ENCODE peak calls at places on chromosomes 6 and 20, in four cellular contexts. One of them, this sample, is unnamed.

GRCh38 chr6:18312368-18312767 is 48.0 kb upstream of the DEK start:
- DNase-seq in HepG2: no peak
- DNase-seq in K562: no peak
- DNase-seq in GM12878: no peak
- DNase-seq in this sample: no peak

GRCh38 chr20:50281831-50282591 is 91.4 kb downstream of the CEBPB start:
- DNase-seq in HepG2: peak
- DNase-seq in K562: peak
- DNase-seq in GM12878: no peak
- DNase-seq in this sample: peak

GRCh38 chr6:154638369-154638768 is 94.8 kb upstream of the SCAF8 start:
- DNase-seq in HepG2: no peak
- DNase-seq in K562: no peak
- DNase-seq in GM12878: no peak
- DNase-seq in this sample: no peak

GRCh38 chr6:816510-817084 is 123.7 kb upstream of the EXOC2 start:
- DNase-seq in HepG2: peak
- DNase-seq in K562: no peak
- DNase-seq in GM12878: no peak
- DNase-seq in this sample: no peak

GRCh38 chr20:35467339-35468224 is 12.2 kb downstream of the CEP250 start:
- DNase-seq in HepG2: peak
- DNase-seq in K562: no peak
- DNase-seq in GM12878: no peak
- DNase-seq in this sample: no peak

GRCh38 chr6:90293319-90293937 is 3.2 kb downstream of the BACH2 start:
- DNase-seq in HepG2: no peak
- DNase-seq in K562: no peak
- DNase-seq in GM12878: no peak
- DNase-seq in this sample: no peak

GRCh38 chr6:111559193-111560097 is 46.2 kb downstream of the TRAF3IP2 start:
- DNase-seq in HepG2: peak
- DNase-seq in K562: no peak
- DNase-seq in GM12878: no peak
- DNase-seq in this sample: no peak

GRCh38 chr6:8829296-8829695 is 394.0 kb upstream of the SLC35B3 start:
- DNase-seq in HepG2: no peak
- DNase-seq in K562: no peak
- DNase-seq in GM12878: no peak
- DNase-seq in this sample: no peak

GRCh38 chr20:49045440-49046086 is 549 bp upstream of the CSE1L start:
- DNase-seq in HepG2: peak
- DNase-seq in K562: peak
- DNase-seq in GM12878: no peak
- DNase-seq in this sample: peak

GRCh38 chr20:62618622-62619529 is 23.4 kb upstream of the SLCO4A1 start:
- DNase-seq in HepG2: no peak
- DNase-seq in K562: no peak
- DNase-seq in GM12878: no peak
- DNase-seq in this sample: peak

GRCh38 chr6:145374566-145374965 is 360.8 kb downstream of the EPM2A start:
- DNase-seq in HepG2: no peak
- DNase-seq in K562: no peak
- DNase-seq in GM12878: no peak
- DNase-seq in this sample: no peak

GRCh38 chr6:100479180-100480035 is 14.7 kb upstream of the SIM1 start:
- DNase-seq in HepG2: peak
- DNase-seq in K562: peak
- DNase-seq in GM12878: peak
- DNase-seq in this sample: no peak

GRCh38 chr20:50083034-50083433 is 29.9 kb downstream of the UBE2V1 start:
- DNase-seq in HepG2: no peak
- DNase-seq in K562: no peak
- DNase-seq in GM12878: no peak
- DNase-seq in this sample: no peak

GRCh38 chr6:43142101-43142500 is 29.0 kb upstream of the SRF start:
- DNase-seq in HepG2: no peak
- DNase-seq in K562: no peak
- DNase-seq in GM12878: no peak
- DNase-seq in this sample: no peak

GRCh38 chr6:254011-254410 is 38.3 kb upstream of the DUSP22 start:
- DNase-seq in HepG2: no peak
- DNase-seq in K562: no peak
- DNase-seq in GM12878: no peak
- DNase-seq in this sample: no peak

GRCh38 chr20:10961651-10962288 is 288.0 kb upstream of the JAG1 start:
- DNase-seq in HepG2: no peak
- DNase-seq in K562: no peak
- DNase-seq in GM12878: no peak
- DNase-seq in this sample: no peak

GRCh38 chr6:15330174-15330934 is 84.5 kb downstream of the JARID2 start:
- DNase-seq in HepG2: no peak
- DNase-seq in K562: no peak
- DNase-seq in GM12878: no peak
- DNase-seq in this sample: no peak

GRCh38 chr6:131293472-131293911 is 158.2 kb downstream of the AKAP7 start:
- DNase-seq in HepG2: peak
- DNase-seq in K562: no peak
- DNase-seq in GM12878: no peak
- DNase-seq in this sample: no peak

GRCh38 chr20:9400371-9401025 is 113.9 kb upstream of the LAMP5 start:
- DNase-seq in HepG2: no peak
- DNase-seq in K562: no peak
- DNase-seq in GM12878: no peak
- DNase-seq in this sample: no peak
- TF ChIP-seq CREM in HepG2: no peak
- TF ChIP-seq CREM in K562: no peak
- TF ChIP-seq CREM in GM12878: no peak
- TF ChIP-seq CREM in this sample: no peak

DNA sequence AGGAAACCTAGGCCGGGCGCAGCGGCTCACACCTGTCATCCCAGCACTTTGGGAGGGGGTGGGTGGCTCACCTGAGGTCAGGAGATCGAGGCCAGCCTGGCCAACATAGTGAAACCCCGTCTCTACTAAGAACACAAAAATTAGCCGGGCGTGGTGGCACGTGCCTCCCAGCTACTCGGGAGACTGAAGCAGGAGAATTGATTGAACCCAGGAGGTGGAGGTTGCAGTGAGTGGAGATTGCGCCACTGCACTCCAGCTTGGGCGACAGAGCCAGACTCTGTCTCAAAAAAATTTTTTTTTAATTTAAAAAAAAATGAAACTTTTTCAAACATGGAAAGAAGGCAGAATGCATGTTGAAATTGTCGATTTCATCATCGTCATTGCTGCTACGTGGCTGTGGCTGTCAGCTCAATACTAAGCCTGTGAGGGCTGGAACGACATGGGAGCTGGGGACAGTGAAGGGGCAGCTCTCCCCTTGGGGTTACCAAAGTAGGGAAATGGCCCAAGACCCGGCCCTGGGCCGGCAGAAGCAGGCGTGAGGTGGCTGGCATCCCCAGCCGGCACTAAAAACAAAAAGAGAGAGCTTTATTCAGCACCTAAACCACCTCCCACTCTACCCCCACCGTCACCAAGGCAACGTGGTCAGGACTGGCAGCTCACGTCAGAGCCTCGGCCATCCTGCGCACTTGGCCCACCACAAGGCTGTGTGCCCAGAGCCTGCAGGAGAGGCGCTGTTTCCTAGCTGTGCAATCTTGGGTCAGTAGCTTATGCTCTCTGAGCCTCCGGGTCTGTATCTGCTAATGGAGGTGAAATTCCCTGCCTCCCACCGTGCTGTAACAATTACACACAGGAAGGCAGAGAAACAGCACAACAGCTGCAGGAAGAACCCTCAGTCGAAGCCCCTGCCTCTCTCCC is 30.8 kb downstream of the AGPAT4 start:
- DNase-seq in HepG2: no peak
- DNase-seq in K562: no peak
- DNase-seq in GM12878: no peak
- DNase-seq in this sample: peak
- TF ChIP-seq CREM in HepG2: no peak
- TF ChIP-seq CREM in K562: no peak
- TF ChIP-seq CREM in GM12878: no peak
- TF ChIP-seq CREM in this sample: no peak

GRCh38 chr20:57388953-57389694 is 2.1 kb upstream of the RBM38 start:
- DNase-seq in HepG2: peak
- DNase-seq in K562: peak
- DNase-seq in GM12878: no peak
- DNase-seq in this sample: peak
- TF ChIP-seq CREM in HepG2: no peak
- TF ChIP-seq CREM in K562: no peak
- TF ChIP-seq CREM in GM12878: no peak
- TF ChIP-seq CREM in this sample: no peak

GRCh38 chr6:170086639-170087420 is 204.0 kb downstream of the DLL1 start:
- DNase-seq in HepG2: no peak
- DNase-seq in K562: no peak
- DNase-seq in GM12878: no peak
- DNase-seq in this sample: peak

GRCh38 chr6:170084166-170084730 is 206.6 kb downstream of the DLL1 start:
- DNase-seq in HepG2: no peak
- DNase-seq in K562: no peak
- DNase-seq in GM12878: no peak
- DNase-seq in this sample: no peak

GRCh38 chr6:170083236-170084051 is 207.4 kb downstream of the DLL1 start:
- DNase-seq in HepG2: no peak
- DNase-seq in K562: no peak
- DNase-seq in GM12878: no peak
- DNase-seq in this sample: no peak

GRCh38 chr6:170087946-170088348 is 202.9 kb downstream of the DLL1 start:
- DNase-seq in HepG2: no peak
- DNase-seq in K562: no peak
- DNase-seq in GM12878: peak
- DNase-seq in this sample: peak

GRCh38 chr6:170085475-170086401 is 205.1 kb downstream of the DLL1 start:
- DNase-seq in HepG2: no peak
- DNase-seq in K562: no peak
- DNase-seq in GM12878: no peak
- DNase-seq in this sample: no peak
- TF ChIP-seq CREM in HepG2: no peak
- TF ChIP-seq CREM in K562: no peak
- TF ChIP-seq CREM in GM12878: no peak
- TF ChIP-seq CREM in this sample: no peak

GRCh38 chr6:75348882-75349261 is 64.3 kb upstream of the TMEM30A start:
- DNase-seq in HepG2: no peak
- DNase-seq in K562: no peak
- DNase-seq in GM12878: no peak
- DNase-seq in this sample: no peak

GRCh38 chr6:75349262-75349984 is 64.8 kb upstream of the TMEM30A start:
- DNase-seq in HepG2: no peak
- DNase-seq in K562: peak
- DNase-seq in GM12878: no peak
- DNase-seq in this sample: peak

GRCh38 chr6:75350156-75350555 is 65.6 kb upstream of the TMEM30A start:
- DNase-seq in HepG2: no peak
- DNase-seq in K562: no peak
- DNase-seq in GM12878: no peak
- DNase-seq in this sample: no peak

GRCh38 chr6:75345413-75345812 is 60.8 kb upstream of the TMEM30A start:
- DNase-seq in HepG2: no peak
- DNase-seq in K562: no peak
- DNase-seq in GM12878: no peak
- DNase-seq in this sample: no peak

GRCh38 chr6:75347797-75348610 is 63.4 kb upstream of the TMEM30A start:
- DNase-seq in HepG2: no peak
- DNase-seq in K562: no peak
- DNase-seq in GM12878: no peak
- DNase-seq in this sample: no peak
- TF ChIP-seq CREM in HepG2: no peak
- TF ChIP-seq CREM in K562: no peak
- TF ChIP-seq CREM in GM12878: no peak
- TF ChIP-seq CREM in this sample: no peak

GRCh38 chr6:109760208-109760607 is 69.1 kb downstream of the FIG4 start:
- DNase-seq in HepG2: no peak
- DNase-seq in K562: no peak
- DNase-seq in GM12878: no peak
- DNase-seq in this sample: no peak

GRCh38 chr6:109762769-109763450 is 71.8 kb downstream of the FIG4 start:
- DNase-seq in HepG2: no peak
- DNase-seq in K562: no peak
- DNase-seq in GM12878: no peak
- DNase-seq in this sample: no peak

GRCh38 chr6:109762166-109762565 is 71.1 kb downstream of the FIG4 start:
- DNase-seq in HepG2: no peak
- DNase-seq in K562: no peak
- DNase-seq in GM12878: no peak
- DNase-seq in this sample: no peak

DNA sequence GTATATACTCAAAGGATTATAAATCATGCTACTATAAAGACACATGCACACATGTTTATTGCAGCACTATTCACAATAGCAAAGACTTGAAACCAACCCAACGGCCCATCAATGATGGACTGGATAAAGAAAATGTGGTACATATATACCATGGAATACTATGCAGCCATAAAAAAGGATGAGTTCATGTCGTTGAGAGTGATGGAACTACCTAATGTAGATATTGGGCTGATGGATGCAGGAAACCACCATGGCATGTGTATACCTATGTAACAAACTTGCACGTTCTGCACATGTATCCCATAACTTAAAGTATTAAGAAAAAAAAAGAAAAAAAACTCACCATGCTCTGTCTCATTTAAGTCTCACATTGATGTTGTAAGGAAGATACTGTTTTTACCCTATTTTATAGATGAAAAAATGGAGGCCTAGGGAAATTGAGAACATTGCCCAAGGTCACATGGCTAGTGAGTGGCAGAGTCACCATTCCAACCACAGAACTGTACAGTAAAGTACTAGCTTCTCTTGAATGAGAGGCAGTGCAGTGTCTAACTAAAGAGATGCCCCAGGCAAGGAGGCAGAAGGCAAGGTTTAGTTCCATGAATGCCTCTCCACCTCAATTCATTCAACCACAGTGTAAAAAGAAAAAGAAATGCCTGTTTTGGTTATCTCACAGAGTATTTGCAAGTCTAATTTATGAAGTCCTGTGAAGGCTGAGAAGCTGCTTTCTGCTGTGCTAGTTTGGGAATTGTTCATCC is 68.2 kb downstream of the FIG4 start:
- DNase-seq in HepG2: no peak
- DNase-seq in K562: no peak
- DNase-seq in GM12878: no peak
- DNase-seq in this sample: no peak
- TF ChIP-seq CREM in HepG2: no peak
- TF ChIP-seq CREM in K562: no peak
- TF ChIP-seq CREM in GM12878: no peak
- TF ChIP-seq CREM in this sample: no peak

This sample was measured in WTC11.